ENCODE peak calls at places on chromosomes 16 and 17, in five cellular contexts. One of them, this sample, is unnamed.

GRCh38 chr17:16988749-16989229 is 16.9 kb upstream of the TNFRSF13B start:
- DNase-seq in GM13976: peak
- DNase-seq in RWPE1: no peak
- DNase-seq in GM13977: peak
- DNase-seq in ovary: no peak
- DNase-seq in this sample: peak

GRCh38 chr16:73323880-73324279 is 276.0 kb upstream of the ZFHX3 start:
- DNase-seq in RWPE1: no peak
- DNase-seq in GM13976: no peak
- DNase-seq in GM13977: no peak
- DNase-seq in ovary: no peak
- DNase-seq in this sample: no peak

GRCh38 chr16:15440852-15441251 is 6.5 kb downstream of the BMERB1 start:
- DNase-seq in GM13976: no peak
- DNase-seq in RWPE1: no peak
- DNase-seq in ovary: no peak
- DNase-seq in GM13977: no peak
- DNase-seq in this sample: no peak

GRCh38 chr17:21548236-21548635 is 144.1 kb upstream of the KCNJ18 start:
- DNase-seq in GM13977: no peak
- DNase-seq in RWPE1: no peak
- DNase-seq in ovary: no peak
- DNase-seq in GM13976: no peak
- DNase-seq in this sample: no peak

GRCh38 chr17:68196394-68197090 is 51.3 kb upstream of the AMZ2 start:
- DNase-seq in GM13976: no peak
- DNase-seq in ovary: peak
- DNase-seq in GM13977: no peak
- DNase-seq in RWPE1: no peak
- DNase-seq in this sample: no peak

GRCh38 chr17:28471531-28472342 is 1.7 kb upstream of the SLC13A2 start:
- DNase-seq in ovary: no peak
- DNase-seq in GM13977: no peak
- DNase-seq in RWPE1: peak
- DNase-seq in GM13976: no peak
- DNase-seq in this sample: no peak

GRCh38 chr16:55120408-55120807 is 189.7 kb downstream of the IRX5 start:
- DNase-seq in GM13976: no peak
- DNase-seq in RWPE1: no peak
- DNase-seq in ovary: no peak
- DNase-seq in GM13977: no peak
- DNase-seq in this sample: no peak

GRCh38 chr17:15479697-15480096 is 12.3 kb upstream of the CDRT4 start:
- DNase-seq in GM13977: no peak
- DNase-seq in RWPE1: no peak
- DNase-seq in ovary: no peak
- DNase-seq in GM13976: no peak
- DNase-seq in this sample: no peak

GRCh38 chr17:65103896-65104295 is 33.3 kb upstream of the RGS9 start:
- DNase-seq in GM13976: no peak
- DNase-seq in ovary: no peak
- DNase-seq in GM13977: no peak
- DNase-seq in RWPE1: no peak
- DNase-seq in this sample: no peak

GRCh38 chr16:77971306-77972131 is 50.8 kb upstream of the CLEC3A start:
- DNase-seq in ovary: peak
- DNase-seq in GM13977: peak
- DNase-seq in GM13976: peak
- DNase-seq in RWPE1: peak
- DNase-seq in this sample: peak

GRCh38 chr16:11023640-11024039 is 79.3 kb downstream of the CLEC16A start:
- DNase-seq in ovary: no peak
- DNase-seq in GM13976: no peak
- DNase-seq in RWPE1: no peak
- DNase-seq in GM13977: no peak
- DNase-seq in this sample: no peak

GRCh38 chr17:81863123-81863675 is 2.9 kb upstream of the P4HB start:
- DNase-seq in GM13977: no peak
- DNase-seq in GM13976: no peak
- DNase-seq in ovary: no peak
- DNase-seq in RWPE1: no peak
- DNase-seq in this sample: no peak

GRCh38 chr17:81858170-81858966 is 2.0 kb downstream of the P4HB start:
- DNase-seq in ovary: no peak
- DNase-seq in GM13976: no peak
- DNase-seq in RWPE1: no peak
- DNase-seq in GM13977: no peak
- DNase-seq in this sample: no peak

GRCh38 chr17:81859906-81860755 is at the start of gene P4HB:
- DNase-seq in RWPE1: no peak
- DNase-seq in ovary: no peak
- DNase-seq in GM13977: peak
- DNase-seq in GM13976: peak
- DNase-seq in this sample: no peak

GRCh38 chr17:81860756-81861568 is 627 bp upstream of the P4HB start:
- DNase-seq in RWPE1: peak
- DNase-seq in GM13977: peak
- DNase-seq in GM13976: peak
- DNase-seq in ovary: peak
- DNase-seq in this sample: peak

DNA sequence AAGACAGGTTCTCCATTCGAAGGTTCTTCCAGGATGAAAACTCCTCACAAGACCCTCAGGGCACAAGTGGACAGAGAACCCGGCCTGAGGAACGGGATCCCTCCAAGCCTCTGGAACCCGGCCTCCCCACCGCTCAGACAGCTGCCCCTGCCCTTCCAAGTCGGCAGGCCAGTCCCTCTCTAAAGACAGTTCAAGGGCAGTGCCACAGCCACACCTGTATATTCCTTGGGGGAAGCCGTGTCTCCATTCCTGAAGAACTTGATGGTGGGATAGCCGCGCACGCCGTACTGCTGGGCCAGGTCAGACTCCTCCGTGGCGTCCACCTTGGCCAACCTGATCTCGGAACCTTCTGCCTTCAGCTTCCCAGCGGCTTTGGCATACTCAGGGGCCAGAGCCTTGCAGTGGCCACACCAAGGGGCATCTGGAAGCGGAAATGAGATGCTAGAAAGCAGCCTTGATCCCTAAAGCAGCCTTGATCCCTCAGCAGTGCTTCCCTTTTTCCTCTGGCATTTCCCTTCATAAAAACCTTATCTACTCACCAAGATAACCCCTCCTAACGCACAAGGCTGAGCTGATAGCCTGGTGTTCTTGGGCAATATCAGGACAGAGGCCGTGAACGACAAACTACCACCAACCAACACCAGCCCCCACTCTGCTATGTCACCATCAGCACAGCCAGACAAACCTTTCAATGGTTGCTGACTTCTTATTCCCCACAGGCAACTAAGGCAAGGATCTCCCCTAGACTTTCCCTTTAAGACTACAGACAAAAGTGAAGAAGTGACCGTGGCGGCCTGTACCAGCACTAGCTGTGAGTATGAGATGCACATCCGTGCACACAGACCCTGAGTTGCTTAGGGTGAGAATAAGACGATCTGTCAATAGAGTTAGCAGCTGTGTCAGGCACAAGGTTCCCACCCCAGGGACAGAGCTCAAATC is 1.1 kb downstream of the P4HB start:
- DNase-seq in GM13976: no peak
- DNase-seq in ovary: no peak
- DNase-seq in RWPE1: no peak
- DNase-seq in GM13977: no peak
- DNase-seq in this sample: no peak
- TF ChIP-seq CTCF in GM13976: no peak
- TF ChIP-seq CTCF in ovary: no peak
- TF ChIP-seq CTCF in RWPE1: no peak
- TF ChIP-seq CTCF in GM13977: no peak
- TF ChIP-seq CTCF in this sample: no peak

GRCh38 chr16:68750243-68750642 is 13.2 kb downstream of the CDH1 start:
- DNase-seq in GM13976: no peak
- DNase-seq in ovary: no peak
- DNase-seq in RWPE1: no peak
- DNase-seq in GM13977: no peak
- DNase-seq in this sample: no peak

GRCh38 chr16:68746951-68747350 is 9.9 kb downstream of the CDH1 start:
- DNase-seq in ovary: no peak
- DNase-seq in GM13976: no peak
- DNase-seq in RWPE1: no peak
- DNase-seq in GM13977: no peak
- DNase-seq in this sample: no peak

GRCh38 chr16:68751160-68751559 is 14.1 kb downstream of the CDH1 start:
- DNase-seq in GM13976: no peak
- DNase-seq in ovary: no peak
- DNase-seq in RWPE1: no peak
- DNase-seq in GM13977: no peak
- DNase-seq in this sample: no peak

GRCh38 chr16:68752602-68753001 is 15.5 kb downstream of the CDH1 start:
- DNase-seq in GM13976: no peak
- DNase-seq in GM13977: no peak
- DNase-seq in ovary: no peak
- DNase-seq in RWPE1: no peak
- DNase-seq in this sample: no peak

GRCh38 chr16:68749424-68749823 is 12.3 kb downstream of the CDH1 start:
- DNase-seq in GM13976: no peak
- DNase-seq in RWPE1: no peak
- DNase-seq in ovary: no peak
- DNase-seq in GM13977: no peak
- DNase-seq in this sample: no peak
- TF ChIP-seq CTCF in GM13976: no peak
- TF ChIP-seq CTCF in RWPE1: no peak
- TF ChIP-seq CTCF in ovary: no peak
- TF ChIP-seq CTCF in GM13977: peak
- TF ChIP-seq CTCF in this sample: peak

GRCh38 chr17:30278032-30278431 is 13.7 kb downstream of the BLMH start:
- DNase-seq in RWPE1: no peak
- DNase-seq in ovary: no peak
- DNase-seq in GM13977: no peak
- DNase-seq in GM13976: no peak
- DNase-seq in this sample: no peak
- TF ChIP-seq CTCF in RWPE1: peak
- TF ChIP-seq CTCF in ovary: no peak
- TF ChIP-seq CTCF in GM13977: peak
- TF ChIP-seq CTCF in GM13976: no peak
- TF ChIP-seq CTCF in this sample: peak

GRCh38 chr17:57341611-57342010 is 85.3 kb downstream of the MSI2 start:
- DNase-seq in RWPE1: no peak
- DNase-seq in ovary: no peak
- DNase-seq in GM13977: no peak
- DNase-seq in GM13976: no peak
- DNase-seq in this sample: no peak

GRCh38 chr17:57340160-57340981 is 84.0 kb downstream of the MSI2 start:
- DNase-seq in GM13976: no peak
- DNase-seq in GM13977: no peak
- DNase-seq in ovary: no peak
- DNase-seq in RWPE1: no peak
- DNase-seq in this sample: no peak

GRCh38 chr17:57343717-57344116 is 87.4 kb downstream of the MSI2 start:
- DNase-seq in GM13976: no peak
- DNase-seq in ovary: no peak
- DNase-seq in GM13977: no peak
- DNase-seq in RWPE1: no peak
- DNase-seq in this sample: no peak

GRCh38 chr17:57342963-57343589 is 86.8 kb downstream of the MSI2 start:
- DNase-seq in GM13977: no peak
- DNase-seq in GM13976: no peak
- DNase-seq in ovary: no peak
- DNase-seq in RWPE1: no peak
- DNase-seq in this sample: no peak

GRCh38 chr17:57342141-57342540 is 85.8 kb downstream of the MSI2 start:
- DNase-seq in GM13977: no peak
- DNase-seq in RWPE1: no peak
- DNase-seq in ovary: no peak
- DNase-seq in GM13976: no peak
- DNase-seq in this sample: no peak
- TF ChIP-seq CTCF in GM13977: no peak
- TF ChIP-seq CTCF in RWPE1: no peak
- TF ChIP-seq CTCF in ovary: no peak
- TF ChIP-seq CTCF in GM13976: no peak
- TF ChIP-seq CTCF in this sample: no peak

DNA sequence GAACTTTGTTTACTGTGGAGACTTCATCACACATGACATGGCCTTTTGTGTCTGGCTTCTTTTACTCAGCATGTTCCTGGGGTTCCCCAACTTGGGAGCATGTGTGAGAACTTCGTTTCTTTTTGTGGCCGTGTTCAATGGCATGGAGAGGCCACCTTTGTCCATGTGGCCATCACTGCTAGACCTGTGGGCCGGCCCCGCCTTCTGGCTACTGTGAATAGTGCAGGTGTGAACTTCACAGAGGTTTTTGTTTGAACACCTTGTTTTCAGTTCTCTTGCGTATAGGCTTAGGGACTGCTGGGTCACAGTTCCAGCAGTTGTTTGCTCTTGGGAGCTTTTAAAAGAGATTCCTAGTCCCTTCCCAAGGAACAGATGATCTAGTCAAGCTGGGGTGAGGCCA is 5.7 kb upstream of the SLC38A8 start:
- DNase-seq in RWPE1: no peak
- DNase-seq in ovary: no peak
- DNase-seq in GM13977: no peak
- DNase-seq in GM13976: no peak
- DNase-seq in this sample: no peak
- TF ChIP-seq CTCF in RWPE1: no peak
- TF ChIP-seq CTCF in ovary: no peak
- TF ChIP-seq CTCF in GM13977: no peak
- TF ChIP-seq CTCF in GM13976: no peak
- TF ChIP-seq CTCF in this sample: no peak

GRCh38 chr17:33521784-33522183 is 228.7 kb upstream of the ASIC2 start:
- DNase-seq in GM13976: peak
- DNase-seq in GM13977: no peak
- DNase-seq in ovary: no peak
- DNase-seq in RWPE1: peak
- DNase-seq in this sample: no peak
- TF ChIP-seq CTCF in GM13976: peak
- TF ChIP-seq CTCF in GM13977: peak
- TF ChIP-seq CTCF in ovary: no peak
- TF ChIP-seq CTCF in RWPE1: peak
- TF ChIP-seq CTCF in this sample: peak

This sample was measured in GM10248.